ENCODE peak calls at places on chromosomes 1 and 21, in six cellular contexts. One of them, this sample, is unnamed.

GRCh38 chr1:117794073-117794472 is 135.3 kb downstream of the GDAP2 start:
- DNase-seq in SJSA1: no peak
- DNase-seq in GM12865: no peak
- DNase-seq in Panc1: no peak
- DNase-seq in heart left ventricle: peak
- DNase-seq in lower leg skin: no peak
- DNase-seq in this sample: no peak

GRCh38 chr1:209875510-209875909 is 47.7 kb downstream of the UTP25 start:
- DNase-seq in SJSA1: no peak
- DNase-seq in heart left ventricle: no peak
- DNase-seq in lower leg skin: no peak
- DNase-seq in Panc1: no peak
- DNase-seq in GM12865: no peak
- DNase-seq in this sample: no peak

GRCh38 chr1:98733782-98734112 is 72.2 kb downstream of the SNX7 start:
- DNase-seq in SJSA1: no peak
- DNase-seq in heart left ventricle: no peak
- DNase-seq in Panc1: no peak
- DNase-seq in lower leg skin: no peak
- DNase-seq in GM12865: no peak
- DNase-seq in this sample: no peak

GRCh38 chr21:34885636-34886553 is 163.2 kb downstream of the RUNX1 start:
- DNase-seq in GM12865: no peak
- DNase-seq in heart left ventricle: no peak
- DNase-seq in SJSA1: no peak
- DNase-seq in Panc1: no peak
- DNase-seq in lower leg skin: no peak
- DNase-seq in this sample: no peak

GRCh38 chr1:226309398-226310122 is 596 bp upstream of the LIN9 start:
- DNase-seq in SJSA1: no peak
- DNase-seq in Panc1: no peak
- DNase-seq in lower leg skin: no peak
- DNase-seq in GM12865: peak
- DNase-seq in heart left ventricle: peak
- DNase-seq in this sample: no peak

GRCh38 chr1:107139833-107140702 is 771 bp upstream of the NTNG1 start:
- DNase-seq in GM12865: peak
- DNase-seq in heart left ventricle: no peak
- DNase-seq in lower leg skin: no peak
- DNase-seq in Panc1: no peak
- DNase-seq in SJSA1: no peak
- DNase-seq in this sample: peak

GRCh38 chr1:246058478-246058877 is 448.6 kb downstream of the SMYD3 start:
- DNase-seq in lower leg skin: no peak
- DNase-seq in GM12865: no peak
- DNase-seq in SJSA1: no peak
- DNase-seq in heart left ventricle: no peak
- DNase-seq in Panc1: no peak
- DNase-seq in this sample: no peak

GRCh38 chr1:97384294-97384952 is 536.4 kb downstream of the DPYD start:
- DNase-seq in heart left ventricle: no peak
- DNase-seq in Panc1: no peak
- DNase-seq in SJSA1: peak
- DNase-seq in GM12865: no peak
- DNase-seq in lower leg skin: no peak
- DNase-seq in this sample: no peak

GRCh38 chr1:53175302-53175913 is 21.2 kb upstream of the CPT2 start:
- DNase-seq in Panc1: no peak
- DNase-seq in SJSA1: no peak
- DNase-seq in lower leg skin: no peak
- DNase-seq in GM12865: no peak
- DNase-seq in heart left ventricle: no peak
- DNase-seq in this sample: no peak

GRCh38 chr1:154474802-154475201 is 27.2 kb upstream of the TDRD10 start:
- DNase-seq in GM12865: no peak
- DNase-seq in lower leg skin: no peak
- DNase-seq in heart left ventricle: peak
- DNase-seq in Panc1: no peak
- DNase-seq in SJSA1: peak
- DNase-seq in this sample: no peak

GRCh38 chr1:219621047-219621786 is 8.3 kb upstream of the ZC3H11B start:
- DNase-seq in lower leg skin: no peak
- DNase-seq in heart left ventricle: no peak
- DNase-seq in SJSA1: no peak
- DNase-seq in Panc1: no peak
- DNase-seq in GM12865: no peak
- DNase-seq in this sample: no peak

GRCh38 chr1:202935863-202936262 is 8.8 kb upstream of the KLHL12 start:
- DNase-seq in heart left ventricle: no peak
- DNase-seq in GM12865: no peak
- DNase-seq in Panc1: no peak
- DNase-seq in SJSA1: no peak
- DNase-seq in lower leg skin: no peak
- DNase-seq in this sample: no peak

GRCh38 chr1:200625381-200625824 is 4.9 kb upstream of the KIF14 start:
- DNase-seq in heart left ventricle: no peak
- DNase-seq in lower leg skin: no peak
- DNase-seq in GM12865: peak
- DNase-seq in SJSA1: no peak
- DNase-seq in Panc1: no peak
- DNase-seq in this sample: no peak

GRCh38 chr1:206898909-206899431 is 1.7 kb downstream of the IL24 start:
- DNase-seq in SJSA1: no peak
- DNase-seq in heart left ventricle: no peak
- DNase-seq in GM12865: no peak
- DNase-seq in Panc1: no peak
- DNase-seq in lower leg skin: no peak
- DNase-seq in this sample: peak

GRCh38 chr1:235289859-235290739 is 37.9 kb downstream of the ARID4B start:
- DNase-seq in lower leg skin: no peak
- DNase-seq in SJSA1: no peak
- DNase-seq in heart left ventricle: no peak
- DNase-seq in Panc1: no peak
- DNase-seq in GM12865: no peak
- DNase-seq in this sample: no peak

GRCh38 chr1:218171302-218171893 is 113.7 kb upstream of the RRP15 start:
- DNase-seq in GM12865: peak
- DNase-seq in lower leg skin: no peak
- DNase-seq in SJSA1: no peak
- DNase-seq in Panc1: peak
- DNase-seq in heart left ventricle: no peak
- DNase-seq in this sample: no peak

GRCh38 chr1:26156285-26157038 is 2.4 kb upstream of the FAM110D start:
- DNase-seq in Panc1: no peak
- DNase-seq in SJSA1: no peak
- DNase-seq in heart left ventricle: peak
- DNase-seq in lower leg skin: no peak
- DNase-seq in GM12865: no peak
- DNase-seq in this sample: no peak

GRCh38 chr1:198929961-198930599 is 291.2 kb downstream of the PTPRC start:
- DNase-seq in GM12865: no peak
- DNase-seq in Panc1: no peak
- DNase-seq in heart left ventricle: no peak
- DNase-seq in SJSA1: no peak
- DNase-seq in lower leg skin: no peak
- DNase-seq in this sample: no peak

GRCh38 chr21:36846624-36847023 is 119.8 kb downstream of the HLCS start:
- DNase-seq in heart left ventricle: no peak
- DNase-seq in lower leg skin: no peak
- DNase-seq in SJSA1: peak
- DNase-seq in GM12865: no peak
- DNase-seq in Panc1: no peak
- DNase-seq in this sample: no peak

GRCh38 chr1:51616490-51616889 is 402 bp upstream of the OSBPL9 start:
- DNase-seq in Panc1: no peak
- DNase-seq in SJSA1: no peak
- DNase-seq in lower leg skin: no peak
- DNase-seq in GM12865: no peak
- DNase-seq in heart left ventricle: no peak
- DNase-seq in this sample: no peak
- H3K4me3 ChIP-seq in Panc1: peak
- H3K4me3 ChIP-seq in SJSA1: peak
- H3K4me3 ChIP-seq in lower leg skin: no peak
- H3K4me3 ChIP-seq in GM12865: peak
- H3K4me3 ChIP-seq in heart left ventricle: peak
- H3K4me3 ChIP-seq in this sample: peak

GRCh38 chr1:110888049-110888448 is 15.1 kb downstream of the CD53 start:
- DNase-seq in SJSA1: no peak
- DNase-seq in heart left ventricle: no peak
- DNase-seq in Panc1: no peak
- DNase-seq in GM12865: no peak
- DNase-seq in lower leg skin: no peak
- DNase-seq in this sample: no peak
- H3K4me3 ChIP-seq in SJSA1: no peak
- H3K4me3 ChIP-seq in heart left ventricle: no peak
- H3K4me3 ChIP-seq in Panc1: no peak
- H3K4me3 ChIP-seq in GM12865: no peak
- H3K4me3 ChIP-seq in lower leg skin: no peak
- H3K4me3 ChIP-seq in this sample: no peak

DNA sequence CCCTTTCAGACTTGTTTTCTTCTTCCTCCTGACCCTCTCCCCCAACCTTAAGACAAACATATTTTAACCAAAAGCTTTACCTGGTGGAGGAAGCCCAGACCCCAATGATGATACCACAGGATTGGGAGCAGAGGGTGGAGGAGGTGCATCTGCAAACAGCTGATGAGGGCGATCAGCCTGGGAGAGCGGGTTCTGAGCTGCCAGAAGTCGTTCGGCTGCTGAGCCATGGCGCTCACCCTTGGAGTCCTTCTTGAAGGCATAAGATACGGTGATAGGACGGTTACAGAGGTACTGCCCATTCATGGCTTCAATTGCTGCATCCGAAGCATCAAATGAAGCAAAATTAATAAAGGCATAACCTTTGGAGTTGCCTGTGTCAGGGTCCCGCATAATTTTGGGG is 1.3 kb downstream of the SF3B4 start:
- DNase-seq in lower leg skin: no peak
- DNase-seq in Panc1: no peak
- DNase-seq in SJSA1: no peak
- DNase-seq in heart left ventricle: no peak
- DNase-seq in GM12865: no peak
- DNase-seq in this sample: no peak
- H3K4me3 ChIP-seq in lower leg skin: no peak
- H3K4me3 ChIP-seq in Panc1: peak
- H3K4me3 ChIP-seq in SJSA1: no peak
- H3K4me3 ChIP-seq in heart left ventricle: peak
- H3K4me3 ChIP-seq in GM12865: no peak
- H3K4me3 ChIP-seq in this sample: peak

DNA sequence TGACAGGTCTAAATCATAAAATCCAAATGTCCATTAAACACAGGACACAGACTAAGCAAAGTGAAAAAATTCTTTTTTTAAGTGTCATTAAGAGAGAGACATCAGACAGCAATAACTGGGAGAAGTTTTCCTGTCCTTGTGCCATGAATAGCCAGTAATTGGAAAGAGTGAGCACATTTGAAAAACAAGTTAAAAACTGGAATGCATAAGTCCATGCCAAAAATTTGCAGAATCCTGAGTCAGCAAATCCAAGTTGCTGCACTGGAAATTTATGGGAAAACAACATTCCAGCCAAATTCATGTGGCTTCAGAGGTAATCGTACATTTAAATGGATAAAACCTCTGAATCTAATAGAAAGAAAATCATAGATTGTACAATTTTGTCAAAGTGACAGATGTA is 291.4 kb downstream of the LRRC40 start:
- DNase-seq in heart left ventricle: no peak
- DNase-seq in Panc1: no peak
- DNase-seq in lower leg skin: peak
- DNase-seq in GM12865: no peak
- DNase-seq in SJSA1: no peak
- DNase-seq in this sample: no peak
- H3K4me3 ChIP-seq in heart left ventricle: no peak
- H3K4me3 ChIP-seq in Panc1: no peak
- H3K4me3 ChIP-seq in lower leg skin: no peak
- H3K4me3 ChIP-seq in GM12865: no peak
- H3K4me3 ChIP-seq in SJSA1: no peak
- H3K4me3 ChIP-seq in this sample: no peak

GRCh38 chr1:12047120-12047876 is 15.8 kb upstream of the TNFRSF8 start:
- DNase-seq in SJSA1: no peak
- DNase-seq in GM12865: peak
- DNase-seq in Panc1: no peak
- DNase-seq in lower leg skin: no peak
- DNase-seq in heart left ventricle: no peak
- DNase-seq in this sample: no peak
- H3K4me3 ChIP-seq in SJSA1: no peak
- H3K4me3 ChIP-seq in GM12865: peak
- H3K4me3 ChIP-seq in Panc1: no peak
- H3K4me3 ChIP-seq in lower leg skin: no peak
- H3K4me3 ChIP-seq in heart left ventricle: no peak
- H3K4me3 ChIP-seq in this sample: no peak

GRCh38 chr1:51578383-51579109 is 38.3 kb upstream of the OSBPL9 start:
- DNase-seq in lower leg skin: no peak
- DNase-seq in SJSA1: no peak
- DNase-seq in Panc1: no peak
- DNase-seq in heart left ventricle: no peak
- DNase-seq in GM12865: peak
- DNase-seq in this sample: no peak
- H3K4me3 ChIP-seq in lower leg skin: no peak
- H3K4me3 ChIP-seq in SJSA1: no peak
- H3K4me3 ChIP-seq in Panc1: no peak
- H3K4me3 ChIP-seq in heart left ventricle: no peak
- H3K4me3 ChIP-seq in GM12865: no peak
- H3K4me3 ChIP-seq in this sample: no peak

This sample was measured in suprapubic skin.